ENCODE peak calls at places on chromosomes 12 and 14, in five cellular contexts. Q is K562, O is HL-60, G is A549, W is GM23338. Y is an unnamed sample.
A peak's percentile ranks its signal among the peaks of the same experiment; 100 is the strongest.

GRCh38 chr12:92721130-92721529 is 18.3 kb downstream of the PLEKHG7 start:
- DNase-seq in G (no peak), O (no peak), Q (no peak), W (no peak), Y (no peak)

GRCh38 chr14:67636361-67636919 is 16.7 kb downstream of the ARG2 start:
- DNase-seq in G (no peak), O (no peak), Q (peak; percentile 50), W (no peak), Y (no peak)

GRCh38 chr12:56159482-56160105 is 1.4 kb downstream of the MYL6 start:
- DNase-seq in O (no peak), W (no peak), Q (no peak), G (no peak), Y (no peak)

GRCh38 chr14:65242732-65243134 is 140.4 kb upstream of the MAX start:
- DNase-seq in W (no peak), G (peak; percentile 83), Q (no peak), O (no peak), Y (no peak)

GRCh38 chr14:68135566-68135965 is 316.0 kb downstream of the RAD51B start:
- DNase-seq in Q (no peak), G (no peak), O (no peak), W (no peak), Y (no peak)

GRCh38 chr14:93832665-93833064 is 44.4 kb upstream of the PRIMA1 start:
- DNase-seq in W (no peak), O (no peak), G (no peak), Q (no peak), Y (no peak)

GRCh38 chr12:18383203-18383602 is 121.9 kb downstream of the PIK3C2G start:
- DNase-seq in G (peak; percentile 62), O (no peak), W (peak; percentile 52), Q (no peak), Y (peak; percentile 50)

GRCh38 chr12:65133879-65134278 is 12.8 kb upstream of the WIF1 start:
- DNase-seq in G (no peak), W (no peak), Q (no peak), O (no peak), Y (no peak)

GRCh38 chr14:95380350-95381042 is 60.8 kb upstream of the CLMN start:
- DNase-seq in W (no peak), O (no peak), Q (peak; percentile 25), G (no peak), Y (no peak)

GRCh38 chr14:98137626-98138025 is 1134.4 kb downstream of the BCL11B start:
- DNase-seq in W (no peak), G (no peak), O (no peak), Q (no peak), Y (no peak)

GRCh38 chr12:57661376-57661775 is 28.4 kb upstream of the B4GALNT1 start:
- DNase-seq in W (peak; percentile 17), O (no peak), G (no peak), Q (no peak), Y (no peak)

GRCh38 chr12:107843351-107844311 is 69.1 kb downstream of the ASCL4 start:
- DNase-seq in G (no peak), Q (no peak), O (no peak), W (peak; percentile 70), Y (no peak)

GRCh38 chr12:89825591-89826449 is 117.2 kb upstream of the ATP2B1 start:
- DNase-seq in G (peak; percentile 91), Q (peak; percentile 25), W (no peak), O (no peak), Y (no peak)
- TF ChIP-seq REST in G (no peak), Q (no peak), W (no peak), O (no peak), Y (no peak)

GRCh38 chr14:70670992-70671651 is 29.4 kb downstream of the TTC9 start:
- DNase-seq in Q (no peak), O (no peak), G (no peak), W (no peak), Y (no peak)

GRCh38 chr14:70666364-70666691 is 24.6 kb downstream of the TTC9 start:
- DNase-seq in Q (no peak), W (no peak), G (no peak), O (no peak), Y (no peak)

GRCh38 chr14:70672328-70672675 is 30.6 kb downstream of the TTC9 start:
- DNase-seq in O (no peak), Q (no peak), W (no peak), G (no peak), Y (no peak)

GRCh38 chr14:70677324-70677723 is 35.6 kb downstream of the TTC9 start:
- DNase-seq in Q (no peak), W (no peak), O (no peak), G (no peak), Y (no peak)

GRCh38 chr14:70671652-70672327 is 30.1 kb downstream of the TTC9 start:
- DNase-seq in G (no peak), O (no peak), W (no peak), Q (no peak), Y (no peak)
- H3K4me3 ChIP-seq in G (no peak overlapping the region), O (no peak overlapping the region), W (no peak overlapping the region), Q (no peak overlapping the region), Y (no peak overlapping the region)

GRCh38 chr14:59844414-59844813 is 26.2 kb downstream of the RTN1 start:
- DNase-seq in O (no peak), W (no peak), G (no peak), Q (no peak), Y (no peak)
- H3K27ac ChIP-seq in O (no peak overlapping the region), W (no peak overlapping the region), G (no peak overlapping the region), Q (no peak overlapping the region), Y (no peak overlapping the region)

GRCh38 chr12:116425256-116426193 is 133.7 kb upstream of the MAP1LC3B2 start:
- DNase-seq in W (no peak), Q (no peak), G (no peak), O (no peak), Y (no peak)

GRCh38 chr12:116430911-116431565 is 128.1 kb upstream of the MAP1LC3B2 start:
- DNase-seq in Q (no peak), G (no peak), O (no peak), W (no peak), Y (no peak)

GRCh38 chr12:116423053-116423452 is 136.1 kb upstream of the MAP1LC3B2 start:
- DNase-seq in W (no peak), O (no peak), G (no peak), Q (no peak), Y (no peak)

GRCh38 chr12:116426391-116427136 is 132.6 kb upstream of the MAP1LC3B2 start:
- DNase-seq in Q (peak; percentile 52), W (peak; percentile 89), O (no peak), G (peak; percentile 98), Y (peak; percentile 7)

DNA sequence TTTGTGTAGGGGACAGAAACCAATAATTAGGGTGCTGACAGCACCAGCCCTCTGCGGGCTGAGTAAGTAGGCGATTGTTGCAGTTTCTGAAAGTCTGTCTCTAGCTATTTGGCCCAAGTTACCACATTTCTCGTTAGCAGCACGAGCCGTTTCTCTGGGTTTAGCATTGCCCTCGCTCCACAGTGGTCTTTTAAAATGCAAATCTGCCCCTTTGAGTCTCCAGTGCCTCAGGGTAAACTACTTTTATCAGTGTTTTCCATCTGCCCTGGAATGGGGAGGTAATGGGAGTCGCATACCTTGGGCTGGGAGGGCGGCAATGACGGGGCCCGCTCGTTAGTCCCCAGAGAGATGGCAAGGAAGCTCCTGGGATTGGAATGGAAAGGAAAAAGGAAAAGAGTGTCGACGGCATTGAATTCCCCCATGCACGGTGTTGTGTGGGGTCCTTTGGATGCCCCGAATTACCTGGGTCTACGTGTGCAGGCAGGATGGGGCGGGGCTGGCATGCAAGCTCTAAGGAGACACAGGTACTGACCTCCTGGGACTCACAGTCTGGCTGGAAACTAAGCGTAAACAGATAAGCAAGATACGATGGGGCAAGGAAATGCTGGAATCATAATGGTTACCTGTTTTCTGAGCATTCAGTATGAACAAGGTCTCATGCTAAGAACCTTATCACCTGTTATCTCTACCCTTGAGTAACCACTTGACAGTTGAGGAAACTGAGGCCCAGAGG is 131.8 kb upstream of the MAP1LC3B2 start:
- DNase-seq in O (no peak), G (peak; percentile 80), Q (no peak), W (peak; percentile 97), Y (no peak)
- TF ChIP-seq REST in O (no peak), G (no peak), Q (no peak), W (no peak), Y (peak; percentile 31)

DNA sequence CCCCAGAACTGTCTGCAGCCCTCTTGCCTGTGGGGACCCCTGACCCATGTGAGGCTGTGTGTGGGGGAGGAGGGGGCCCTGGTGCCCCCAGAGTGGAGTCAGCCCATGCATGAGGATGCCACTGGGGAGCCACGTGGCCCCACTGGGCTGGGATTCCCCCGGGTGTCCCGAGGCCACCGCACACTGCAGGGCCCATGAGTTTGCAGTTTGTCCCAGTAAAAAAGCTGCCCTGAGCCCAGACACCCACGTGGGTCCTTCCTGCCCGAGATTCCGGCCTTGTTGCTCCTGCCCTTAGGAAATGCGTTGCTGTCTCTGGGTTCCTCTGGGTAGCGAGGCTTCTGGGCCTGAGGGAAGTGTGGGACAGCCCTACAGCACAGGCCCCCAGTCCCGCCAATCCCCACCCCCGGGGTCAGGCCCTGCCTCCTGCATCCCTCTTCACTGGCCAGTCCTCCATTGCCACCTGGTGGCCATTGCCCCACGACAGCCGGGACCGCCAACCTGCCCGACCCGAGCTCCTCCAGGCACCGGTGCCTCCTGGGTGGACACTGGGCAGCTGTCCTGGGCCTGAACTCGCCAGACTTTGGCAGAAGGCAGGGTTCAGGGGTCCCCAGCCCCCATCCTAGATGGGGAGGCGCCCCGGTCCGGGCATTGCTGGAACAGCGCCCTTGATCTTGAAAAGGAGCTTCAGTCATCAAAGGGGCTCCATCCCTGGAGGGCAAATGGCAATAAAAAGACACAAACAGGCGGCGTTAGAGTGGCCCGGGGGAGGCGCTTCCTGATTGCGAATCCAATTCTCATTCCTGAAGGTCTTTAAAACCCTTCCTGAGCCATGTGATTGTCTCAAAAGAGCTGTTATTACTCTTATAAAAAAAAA is 15.6 kb upstream of the C14orf180 start:
- DNase-seq in W (peak; percentile 90), G (peak; percentile 77), Q (peak; percentile 78), O (peak; percentile 42), Y (peak; percentile 2)
- H3K4me3 ChIP-seq in W (no peak overlapping the region), G (no peak overlapping the region), Q (no peak overlapping the region), O (no peak overlapping the region), Y (no peak overlapping the region)

Y was measured in Panc1.